ENCODE peak calls at places on chromosome 20, in nine cellular contexts. One of them, this sample, is unnamed.

GRCh38 chr20:1320016-1320415 is 8.9 kb downstream of the SDCBP2 start:
- DNase-seq in CD8-positive, alpha-beta memory T cell: no peak
- DNase-seq in tibial artery: no peak
- DNase-seq in HCT116: no peak
- DNase-seq in cardiac muscle cell: no peak
- DNase-seq in MM.1S: no peak
- DNase-seq in mammary epithelial cell: no peak
- DNase-seq in pancreas: no peak
- DNase-seq in sigmoid colon: no peak
- DNase-seq in this sample: no peak

GRCh38 chr20:2741463-2741862 is 48.9 kb downstream of the EBF4 start:
- DNase-seq in sigmoid colon: no peak
- DNase-seq in pancreas: no peak
- DNase-seq in MM.1S: no peak
- DNase-seq in CD8-positive, alpha-beta memory T cell: peak; percentile 78
- DNase-seq in cardiac muscle cell: no peak
- DNase-seq in HCT116: no peak
- DNase-seq in tibial artery: no peak
- DNase-seq in mammary epithelial cell: no peak
- DNase-seq in this sample: no peak

GRCh38 chr20:33239979-33240736 is 4.4 kb downstream of the BPIFA1 start:
- DNase-seq in MM.1S: no peak
- DNase-seq in HCT116: no peak
- DNase-seq in tibial artery: peak; percentile 24
- DNase-seq in pancreas: no peak
- DNase-seq in sigmoid colon: no peak
- DNase-seq in mammary epithelial cell: no peak
- DNase-seq in CD8-positive, alpha-beta memory T cell: no peak
- DNase-seq in cardiac muscle cell: no peak
- DNase-seq in this sample: no peak

GRCh38 chr20:48879609-48880008 is 41.9 kb upstream of the ARFGEF2 start:
- DNase-seq in pancreas: no peak
- DNase-seq in CD8-positive, alpha-beta memory T cell: no peak
- DNase-seq in MM.1S: no peak
- DNase-seq in cardiac muscle cell: no peak
- DNase-seq in sigmoid colon: no peak
- DNase-seq in HCT116: no peak
- DNase-seq in tibial artery: no peak
- DNase-seq in mammary epithelial cell: no peak
- DNase-seq in this sample: no peak

GRCh38 chr20:43541214-43541613 is 17.6 kb upstream of the SGK2 start:
- DNase-seq in HCT116: no peak
- DNase-seq in sigmoid colon: no peak
- DNase-seq in MM.1S: no peak
- DNase-seq in cardiac muscle cell: no peak
- DNase-seq in pancreas: no peak
- DNase-seq in tibial artery: no peak
- DNase-seq in CD8-positive, alpha-beta memory T cell: no peak
- DNase-seq in mammary epithelial cell: peak; percentile 65
- DNase-seq in this sample: no peak

GRCh38 chr20:15185913-15186312 is 848.5 kb upstream of the FLRT3 start:
- DNase-seq in MM.1S: no peak
- DNase-seq in tibial artery: no peak
- DNase-seq in mammary epithelial cell: no peak
- DNase-seq in HCT116: no peak
- DNase-seq in pancreas: no peak
- DNase-seq in cardiac muscle cell: no peak
- DNase-seq in CD8-positive, alpha-beta memory T cell: no peak
- DNase-seq in sigmoid colon: no peak
- DNase-seq in this sample: no peak

GRCh38 chr20:54179946-54180345 is 6.2 kb upstream of the CYP24A1 start:
- DNase-seq in pancreas: no peak
- DNase-seq in cardiac muscle cell: no peak
- DNase-seq in tibial artery: no peak
- DNase-seq in mammary epithelial cell: peak; percentile 87
- DNase-seq in sigmoid colon: no peak
- DNase-seq in HCT116: no peak
- DNase-seq in CD8-positive, alpha-beta memory T cell: no peak
- DNase-seq in MM.1S: peak; percentile 90
- DNase-seq in this sample: no peak

GRCh38 chr20:57263127-57263609 is 3.3 kb downstream of the BMP7 start:
- DNase-seq in mammary epithelial cell: peak; percentile 30
- DNase-seq in cardiac muscle cell: no peak
- DNase-seq in CD8-positive, alpha-beta memory T cell: no peak
- DNase-seq in pancreas: no peak
- DNase-seq in HCT116: no peak
- DNase-seq in sigmoid colon: no peak
- DNase-seq in tibial artery: no peak
- DNase-seq in MM.1S: no peak
- DNase-seq in this sample: no peak

GRCh38 chr20:23199356-23199755 is 113.2 kb upstream of the CD93 start:
- DNase-seq in CD8-positive, alpha-beta memory T cell: no peak
- DNase-seq in sigmoid colon: no peak
- DNase-seq in cardiac muscle cell: no peak
- DNase-seq in HCT116: no peak
- DNase-seq in MM.1S: no peak
- DNase-seq in tibial artery: no peak
- DNase-seq in mammary epithelial cell: no peak
- DNase-seq in pancreas: no peak
- DNase-seq in this sample: no peak

GRCh38 chr20:21609221-21609620 is 95.4 kb upstream of the NKX2-2 start:
- DNase-seq in tibial artery: no peak
- DNase-seq in pancreas: no peak
- DNase-seq in MM.1S: no peak
- DNase-seq in sigmoid colon: no peak
- DNase-seq in HCT116: no peak
- DNase-seq in mammary epithelial cell: peak; percentile 50
- DNase-seq in CD8-positive, alpha-beta memory T cell: no peak
- DNase-seq in cardiac muscle cell: no peak
- DNase-seq in this sample: no peak

GRCh38 chr20:41249781-41250281 is 67.7 kb downstream of the ZHX3 start:
- DNase-seq in cardiac muscle cell: peak; percentile 22
- DNase-seq in MM.1S: no peak
- DNase-seq in mammary epithelial cell: peak; percentile 23
- DNase-seq in HCT116: no peak
- DNase-seq in pancreas: no peak
- DNase-seq in sigmoid colon: peak; percentile 82
- DNase-seq in tibial artery: no peak
- DNase-seq in CD8-positive, alpha-beta memory T cell: no peak
- DNase-seq in this sample: no peak

GRCh38 chr20:16576219-16576618 is 3.0 kb upstream of the KIF16B start:
- DNase-seq in pancreas: no peak
- DNase-seq in HCT116: no peak
- DNase-seq in mammary epithelial cell: no peak
- DNase-seq in sigmoid colon: no peak
- DNase-seq in tibial artery: no peak
- DNase-seq in MM.1S: no peak
- DNase-seq in CD8-positive, alpha-beta memory T cell: no peak
- DNase-seq in cardiac muscle cell: no peak
- DNase-seq in this sample: no peak

GRCh38 chr20:45308078-45308778 is at the start of gene MATN4:
- DNase-seq in CD8-positive, alpha-beta memory T cell: no peak
- DNase-seq in cardiac muscle cell: no peak
- DNase-seq in mammary epithelial cell: no peak
- DNase-seq in tibial artery: no peak
- DNase-seq in pancreas: peak; percentile 86
- DNase-seq in HCT116: no peak
- DNase-seq in MM.1S: no peak
- DNase-seq in sigmoid colon: no peak
- DNase-seq in this sample: no peak

GRCh38 chr20:58889334-58890072 is 37.0 kb downstream of the GNAS start:
- DNase-seq in mammary epithelial cell: no peak
- DNase-seq in pancreas: no peak
- DNase-seq in cardiac muscle cell: peak; percentile 39
- DNase-seq in tibial artery: peak; percentile 68
- DNase-seq in MM.1S: no peak
- DNase-seq in CD8-positive, alpha-beta memory T cell: peak; percentile 30
- DNase-seq in HCT116: no peak
- DNase-seq in sigmoid colon: no peak
- DNase-seq in this sample: no peak

GRCh38 chr20:36861625-36861874 is 14.4 kb upstream of the TLDC2 start:
- DNase-seq in tibial artery: peak; percentile 80
- DNase-seq in HCT116: no peak
- DNase-seq in sigmoid colon: peak; percentile 89
- DNase-seq in cardiac muscle cell: no peak
- DNase-seq in CD8-positive, alpha-beta memory T cell: no peak
- DNase-seq in mammary epithelial cell: no peak
- DNase-seq in MM.1S: no peak
- DNase-seq in pancreas: no peak
- DNase-seq in this sample: no peak

GRCh38 chr20:54062812-54063280 is 7.5 kb downstream of the BCAS1 start:
- DNase-seq in HCT116: peak; percentile 42
- DNase-seq in MM.1S: peak; percentile 67
- DNase-seq in mammary epithelial cell: peak; percentile 39
- DNase-seq in CD8-positive, alpha-beta memory T cell: peak; percentile 23
- DNase-seq in tibial artery: no peak
- DNase-seq in cardiac muscle cell: peak; percentile 48
- DNase-seq in sigmoid colon: no peak
- DNase-seq in pancreas: no peak
- DNase-seq in this sample: no peak

GRCh38 chr20:57698191-57698866 is 11.5 kb downstream of the PMEPA1 start:
- DNase-seq in CD8-positive, alpha-beta memory T cell: no peak
- DNase-seq in HCT116: peak; percentile 94
- DNase-seq in mammary epithelial cell: peak; percentile 99
- DNase-seq in tibial artery: no peak
- DNase-seq in sigmoid colon: no peak
- DNase-seq in cardiac muscle cell: no peak
- DNase-seq in MM.1S: no peak
- DNase-seq in pancreas: no peak
- DNase-seq in this sample: peak; percentile 81

GRCh38 chr20:52958206-52958605 is 14.0 kb upstream of the TSHZ2 start:
- DNase-seq in cardiac muscle cell: no peak
- DNase-seq in sigmoid colon: no peak
- DNase-seq in HCT116: no peak
- DNase-seq in MM.1S: no peak
- DNase-seq in pancreas: no peak
- DNase-seq in CD8-positive, alpha-beta memory T cell: no peak
- DNase-seq in tibial artery: no peak
- DNase-seq in mammary epithelial cell: no peak
- DNase-seq in this sample: no peak

GRCh38 chr20:52954849-52955248 is 17.3 kb upstream of the TSHZ2 start:
- DNase-seq in CD8-positive, alpha-beta memory T cell: no peak
- DNase-seq in cardiac muscle cell: no peak
- DNase-seq in sigmoid colon: no peak
- DNase-seq in mammary epithelial cell: no peak
- DNase-seq in pancreas: no peak
- DNase-seq in MM.1S: no peak
- DNase-seq in HCT116: no peak
- DNase-seq in tibial artery: no peak
- DNase-seq in this sample: no peak

GRCh38 chr20:52962183-52962582 is 10.0 kb upstream of the TSHZ2 start:
- DNase-seq in tibial artery: no peak
- DNase-seq in cardiac muscle cell: no peak
- DNase-seq in MM.1S: no peak
- DNase-seq in mammary epithelial cell: no peak
- DNase-seq in pancreas: no peak
- DNase-seq in HCT116: no peak
- DNase-seq in CD8-positive, alpha-beta memory T cell: no peak
- DNase-seq in sigmoid colon: no peak
- DNase-seq in this sample: no peak

GRCh38 chr20:52959125-52959524 is 13.0 kb upstream of the TSHZ2 start:
- DNase-seq in CD8-positive, alpha-beta memory T cell: no peak
- DNase-seq in mammary epithelial cell: no peak
- DNase-seq in MM.1S: no peak
- DNase-seq in tibial artery: no peak
- DNase-seq in cardiac muscle cell: no peak
- DNase-seq in sigmoid colon: no peak
- DNase-seq in HCT116: no peak
- DNase-seq in pancreas: peak; percentile 20
- DNase-seq in this sample: no peak
- H3K27ac ChIP-seq in CD8-positive, alpha-beta memory T cell: no peak overlapping the region
- H3K27ac ChIP-seq in mammary epithelial cell: no peak overlapping the region
- H3K27ac ChIP-seq in MM.1S: no peak overlapping the region
- H3K27ac ChIP-seq in tibial artery: no peak overlapping the region
- H3K27ac ChIP-seq in cardiac muscle cell: no peak overlapping the region
- H3K27ac ChIP-seq in sigmoid colon: no peak overlapping the region
- H3K27ac ChIP-seq in HCT116: no peak overlapping the region
- H3K27ac ChIP-seq in pancreas: no peak overlapping the region
- H3K27ac ChIP-seq in this sample: no peak overlapping the region

GRCh38 chr20:7667194-7667593 is 273.1 kb downstream of the HAO1 start:
- DNase-seq in cardiac muscle cell: no peak
- DNase-seq in sigmoid colon: no peak
- DNase-seq in tibial artery: no peak
- DNase-seq in CD8-positive, alpha-beta memory T cell: no peak
- DNase-seq in mammary epithelial cell: peak; percentile 27
- DNase-seq in MM.1S: no peak
- DNase-seq in HCT116: no peak
- DNase-seq in pancreas: no peak
- DNase-seq in this sample: no peak
- H3K36me3 ChIP-seq in cardiac muscle cell: no peaks in the 10 kb centered on the region
- H3K36me3 ChIP-seq in sigmoid colon: no peaks in the 10 kb centered on the region
- H3K36me3 ChIP-seq in tibial artery: no peaks in the 10 kb centered on the region
- H3K36me3 ChIP-seq in CD8-positive, alpha-beta memory T cell: no peaks in the 10 kb centered on the region
- H3K36me3 ChIP-seq in mammary epithelial cell: no peaks in the 10 kb centered on the region
- H3K36me3 ChIP-seq in MM.1S: no peaks in the 10 kb centered on the region
- H3K36me3 ChIP-seq in HCT116: no peaks in the 10 kb centered on the region
- H3K36me3 ChIP-seq in pancreas: no peaks in the 10 kb centered on the region
- H3K36me3 ChIP-seq in this sample: no peaks in the 10 kb centered on the region

DNA sequence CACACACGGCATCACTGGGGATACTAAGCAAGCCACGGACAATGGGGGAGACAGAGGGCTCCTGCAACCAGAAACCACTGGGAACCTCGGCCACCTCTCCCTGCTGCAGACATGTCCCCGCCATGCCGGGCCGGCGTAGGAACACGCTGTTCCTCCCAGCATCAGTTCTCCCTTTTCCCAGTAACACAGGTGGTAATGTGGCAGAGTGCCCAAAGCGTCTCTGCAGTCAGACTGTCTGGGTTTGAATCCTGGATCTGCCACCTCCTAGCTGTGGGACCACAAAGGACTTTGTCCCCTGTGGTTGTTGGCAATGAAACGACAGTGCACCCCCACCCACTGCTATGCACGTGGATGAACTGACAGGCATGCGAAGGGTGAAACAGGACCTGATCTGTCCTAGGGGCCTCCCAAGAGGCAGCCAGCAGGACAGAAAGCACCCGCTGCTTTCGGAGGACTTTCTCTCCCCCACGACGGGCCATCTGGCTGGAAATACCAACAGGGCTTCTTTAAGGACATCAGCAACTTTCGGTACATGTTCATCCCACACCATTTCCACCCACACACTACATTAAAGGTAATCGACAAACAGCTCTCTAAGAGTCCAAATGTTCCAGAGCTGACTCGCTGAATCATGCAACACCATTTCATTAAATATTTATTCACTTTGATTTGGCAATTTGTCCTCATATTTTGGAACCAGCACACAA is 74.1 kb downstream of the SULF2 start:
- DNase-seq in sigmoid colon: no peak
- DNase-seq in tibial artery: no peak
- DNase-seq in mammary epithelial cell: no peak
- DNase-seq in cardiac muscle cell: no peak
- DNase-seq in CD8-positive, alpha-beta memory T cell: no peak
- DNase-seq in MM.1S: no peak
- DNase-seq in HCT116: no peak
- DNase-seq in pancreas: peak; percentile 65
- DNase-seq in this sample: no peak
- H3K27ac ChIP-seq in sigmoid colon: peak overlapping the region; percentile 43
- H3K27ac ChIP-seq in tibial artery: no peak overlapping the region
- H3K27ac ChIP-seq in mammary epithelial cell: no peak overlapping the region
- H3K27ac ChIP-seq in cardiac muscle cell: no peak overlapping the region
- H3K27ac ChIP-seq in CD8-positive, alpha-beta memory T cell: no peak overlapping the region
- H3K27ac ChIP-seq in MM.1S: no peak overlapping the region
- H3K27ac ChIP-seq in HCT116: no peak overlapping the region
- H3K27ac ChIP-seq in pancreas: no peak overlapping the region
- H3K27ac ChIP-seq in this sample: no peak overlapping the region

GRCh38 chr20:61723538-61724257 is 342.0 kb downstream of the TAF4 start:
- DNase-seq in CD8-positive, alpha-beta memory T cell: no peak
- DNase-seq in mammary epithelial cell: no peak
- DNase-seq in sigmoid colon: no peak
- DNase-seq in HCT116: no peak
- DNase-seq in tibial artery: no peak
- DNase-seq in cardiac muscle cell: no peak
- DNase-seq in pancreas: no peak
- DNase-seq in MM.1S: no peak
- DNase-seq in this sample: no peak
- H3K36me3 ChIP-seq in CD8-positive, alpha-beta memory T cell: no peaks in the 10 kb centered on the region
- H3K36me3 ChIP-seq in mammary epithelial cell: no peaks in the 10 kb centered on the region
- H3K36me3 ChIP-seq in sigmoid colon: no peaks in the 10 kb centered on the region
- H3K36me3 ChIP-seq in HCT116: no peaks in the 10 kb centered on the region
- H3K36me3 ChIP-seq in tibial artery: no peaks in the 10 kb centered on the region
- H3K36me3 ChIP-seq in cardiac muscle cell: no peaks in the 10 kb centered on the region
- H3K36me3 ChIP-seq in pancreas: no peaks in the 10 kb centered on the region
- H3K36me3 ChIP-seq in MM.1S: no peaks in the 10 kb centered on the region
- H3K36me3 ChIP-seq in this sample: no peaks in the 10 kb centered on the region